ENCODE peak calls at places on chromosomes 16 and 17, in five cellular contexts. A is NCI-H2171 treated with DMSO at 0.1 percent for 48 hours; R is brain microvascular endothelial cell; M is heart left ventricle; L is effector CD8-positive, alpha-beta T cell. N is an unnamed sample.

GRCh38 chr16:75580-76501 is 2.2 kb upstream of the MPG start:
- DNase-seq in A (no peak), R (peak; percentile 66), M (peak; percentile 80), L (no peak), N (no peak)

GRCh38 chr16:68311316-68311620 is 449 bp downstream of the PRMT7 start:
- DNase-seq in A (no peak), R (peak; percentile 24), M (no peak), L (no peak), N (no peak)

GRCh38 chr17:57946798-57947358 is 8.3 kb downstream of the CUEDC1 start:
- DNase-seq in A (no peak), R (peak; percentile 64), M (peak; percentile 42), L (no peak), N (peak; percentile 47)

GRCh38 chr16:18800674-18801196 is 614 bp downstream of the ARL6IP1 start:
- DNase-seq in A (no peak), R (no peak), M (no peak), L (no peak), N (no peak)

GRCh38 chr16:24729967-24730815 is 740 bp downstream of the TNRC6A start:
- DNase-seq in A (peak; percentile 24), R (peak; percentile 9), M (peak; percentile 52), L (peak; percentile 12), N (peak; percentile 30)

GRCh38 chr17:61467416-61468262 is 15.4 kb downstream of the TBX4 start:
- DNase-seq in A (no peak), R (peak; percentile 28), M (no peak), L (no peak), N (no peak)

GRCh38 chr17:83064021-83064731 is 15.2 kb upstream of the METRNL start:
- DNase-seq in A (no peak), R (no peak), M (peak; percentile 18), L (no peak), N (no peak)

GRCh38 chr16:53434436-53435065 is at the start of gene RBL2:
- DNase-seq in A (peak; percentile 73), R (peak; percentile 13), M (peak; percentile 48), L (peak; percentile 65), N (peak; percentile 85)

GRCh38 chr16:67198238-67198734 is 645 bp upstream of the ELMO3 start:
- DNase-seq in A (peak; percentile 75), R (no peak), M (no peak), L (no peak), N (peak; percentile 63)

N was measured in NCI-H1105 treated with DMSO at 0.1 percent for 48 hours.